ENCODE peak calls at places on chromosomes 11 and 22, in six cellular contexts. A is MM.1S; B is cardiac muscle cell; H is choroid plexus epithelial cell; S is kidney epithelial cell; Z is CD4-positive, alpha-beta T cell. N is an unnamed sample.

GRCh38 chr22:37230673-37231405 is 13.2 kb downstream of the RAC2 start:
- DNase-seq in B (no peak), H (peak; percentile 48), S (no peak), A (peak; percentile 86), Z (peak; percentile 41), N (peak; percentile 1)

GRCh38 chr22:37334461-37334858 is 52.2 kb downstream of the CYTH4 start:
- DNase-seq in S (no peak), B (no peak), Z (no peak), H (no peak), A (no peak), N (peak; percentile 39)

GRCh38 chr11:44016129-44016528 is 31.7 kb upstream of the ACCSL start:
- DNase-seq in Z (no peak), A (no peak), S (no peak), B (no peak), H (peak; percentile 81), N (no peak)

GRCh38 chr11:76026862-76027261 is 179.4 kb downstream of the WNT11 start:
- DNase-seq in B (no peak), A (no peak), S (no peak), H (no peak), Z (no peak), N (no peak)

GRCh38 chr11:92972248-92972647 is 2.8 kb downstream of the MTNR1B start:
- DNase-seq in A (no peak), Z (no peak), H (no peak), S (no peak), B (no peak), N (no peak)

GRCh38 chr11:61011950-61012830 is 40.7 kb downstream of the CD6 start:
- DNase-seq in H (peak; percentile 62), Z (no peak), S (peak; percentile 5), A (no peak), B (no peak), N (no peak)

GRCh38 chr11:20056109-20057054 is 103.9 kb downstream of the DBX1 start:
- DNase-seq in B (no peak), S (no peak), H (no peak), A (no peak), Z (no peak), N (no peak)

GRCh38 chr11:134390706-134391105 is 21.3 kb downstream of the B3GAT1 start:
- DNase-seq in Z (no peak), H (no peak), B (no peak), A (no peak), S (no peak), N (no peak)

GRCh38 chr11:92693146-92693545 is 276.3 kb upstream of the MTNR1B start:
- DNase-seq in Z (no peak), A (no peak), S (no peak), H (no peak), B (no peak), N (no peak)

GRCh38 chr11:117792241-117792640 is 4.8 kb downstream of the DSCAML1 start:
- DNase-seq in S (no peak), H (no peak), B (no peak), Z (no peak), A (no peak), N (no peak)

GRCh38 chr11:72617080-72617744 is 57.0 kb downstream of the PDE2A start:
- DNase-seq in B (no peak), S (no peak), Z (no peak), H (peak; percentile 58), A (no peak), N (no peak)

GRCh38 chr11:8731647-8732188 is 49.1 kb downstream of the RPL27A start:
- DNase-seq in A (no peak), B (no peak), Z (no peak), S (no peak), H (no peak), N (no peak)

GRCh38 chr11:71331631-71332030 is 79.3 kb upstream of the SHANK2 start:
- DNase-seq in A (no peak), B (no peak), H (no peak), S (no peak), Z (no peak), N (no peak)

GRCh38 chr22:22914726-22915669 is 27.4 kb downstream of the IGLL5 start:
- DNase-seq in A (no peak), H (no peak), S (no peak), Z (no peak), B (no peak), N (no peak)

GRCh38 chr11:31725176-31725575 is 85.9 kb downstream of the PAX6 start:
- DNase-seq in H (no peak), B (no peak), S (no peak), Z (no peak), A (no peak), N (no peak)

GRCh38 chr11:45647786-45648185 is 17.6 kb downstream of the CHST1 start:
- DNase-seq in H (no peak), S (no peak), A (no peak), B (no peak), Z (no peak), N (no peak)

GRCh38 chr22:24099661-24100060 is 81.6 kb upstream of the SUSD2 start:
- DNase-seq in B (no peak), A (no peak), H (no peak), Z (no peak), S (no peak), N (no peak)

DNA sequence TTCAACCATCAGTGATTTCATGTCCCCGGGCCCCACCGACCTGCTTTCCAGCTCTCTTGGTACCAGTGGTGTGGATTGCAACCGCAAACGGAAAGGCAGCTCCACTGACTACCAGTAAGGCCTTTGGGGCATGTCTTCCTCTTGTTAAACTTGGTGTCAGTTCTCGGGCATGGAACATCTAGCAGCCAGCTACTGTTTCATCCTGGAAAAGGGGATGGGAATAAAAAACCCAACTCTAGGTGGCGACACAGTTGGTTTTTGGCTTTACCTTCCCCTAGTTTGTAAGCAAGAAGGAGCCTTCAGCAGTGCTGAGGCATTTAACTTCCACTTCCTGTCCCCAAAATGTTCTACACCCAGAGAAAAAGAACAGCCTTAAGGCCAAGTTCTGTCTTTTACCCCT is 76.7 kb downstream of the BMAL1 start:
- DNase-seq in Z (no peak), H (peak; percentile 59), S (no peak), A (no peak), B (peak; percentile 37), N (no peak)
- TF ChIP-seq CTCF in Z (no peak), H (peak; percentile 63), S (peak; percentile 33), A (peak; percentile 19), B (peak; percentile 49), N (no peak)

GRCh38 chr22:35928273-35928798 is 100.3 kb downstream of the RBFOX2 start:
- DNase-seq in A (no peak), Z (no peak), H (no peak), B (no peak), S (no peak), N (no peak)

DNA sequence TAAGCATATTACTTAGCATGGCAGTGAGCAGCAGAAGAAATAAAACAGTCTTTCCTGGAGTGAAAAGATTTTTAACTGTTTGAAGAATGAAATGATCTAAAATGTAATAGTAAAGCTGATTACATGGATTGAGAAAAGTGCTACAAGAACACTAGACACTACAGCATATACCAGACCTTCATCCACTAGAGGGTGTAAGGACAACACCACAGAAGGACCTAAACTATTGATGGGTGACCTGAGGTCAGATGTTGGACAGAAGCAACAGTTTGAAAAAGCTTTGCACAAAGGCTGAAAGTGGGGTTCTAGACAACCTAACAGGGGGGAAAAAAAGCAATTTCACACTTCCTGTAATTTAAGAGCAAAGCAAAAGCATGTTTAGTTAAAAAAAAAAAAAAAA is 97.7 kb downstream of the RBFOX2 start:
- DNase-seq in H (peak; percentile 92), A (peak; percentile 57), Z (no peak), S (peak; percentile 19), B (peak; percentile 68), N (no peak)
- TF ChIP-seq CTCF in H (peak; percentile 74), A (peak; percentile 53), Z (no peak), S (peak; percentile 66), B (peak; percentile 75), N (peak; percentile 53)

GRCh38 chr11:102268083-102268984 is 49.0 kb upstream of the BIRC3 start:
- DNase-seq in A (peak; percentile 92), S (no peak), B (peak; percentile 85), Z (peak; percentile 71), H (peak; percentile 78), N (peak; percentile 79)
- TF ChIP-seq CTCF in A (peak; percentile 38), S (peak; percentile 77), B (peak; percentile 43), Z (peak; percentile 59), H (peak; percentile 67), N (no peak)

GRCh38 chr22:32325811-32326237 is 31.8 kb upstream of the RFPL3 start:
- DNase-seq in S (no peak), Z (no peak), A (no peak), H (no peak), B (no peak), N (no peak)
- TF ChIP-seq CTCF in S (no peak), Z (no peak), A (no peak), H (no peak), B (no peak), N (no peak)